ENCODE peak calls at places on chromosomes 11 and 22, in five cellular contexts. F, T, Y, E and S are unnamed samples.

GRCh38 chr11:56624661-56625110 is 10.0 kb upstream of the OR5M1 start:
- DNase-seq in F (no peak), T (no peak), Y (peak), E (no peak), S (peak)

GRCh38 chr11:119572481-119573424 is 149.8 kb upstream of the THY1 start:
- DNase-seq in F (no peak), T (no peak), Y (peak), E (no peak), S (no peak)

GRCh38 chr22:25746012-25746373 is 4.0 kb downstream of the MYO18B start:
- DNase-seq in F (no peak), T (no peak), Y (peak), E (no peak), S (no peak)

GRCh38 chr11:117221775-117222517 is 9.9 kb downstream of the PCSK7 start:
- DNase-seq in F (peak), T (no peak), Y (peak), E (peak), S (no peak)

GRCh38 chr11:790721-791564 is 1.1 kb upstream of the CEND1 start:
- DNase-seq in F (no peak), T (no peak), Y (no peak), E (no peak), S (no peak)

GRCh38 chr22:49243965-49244364 is 583.7 kb downstream of the BRD1 start:
- DNase-seq in F (no peak), T (no peak), Y (no peak), E (no peak), S (no peak)

GRCh38 chr11:31671681-31672080 is 139.4 kb downstream of the PAX6 start:
- DNase-seq in F (no peak), T (no peak), Y (no peak), E (no peak), S (no peak)

GRCh38 chr22:40441761-40442364 is 71.5 kb downstream of the SGSM3 start:
- DNase-seq in F (no peak), T (no peak), Y (no peak), E (no peak), S (no peak)

GRCh38 chr11:27228891-27229290 is 134.1 kb downstream of the CCDC34 start:
- DNase-seq in F (no peak), T (no peak), Y (no peak), E (no peak), S (no peak)

GRCh38 chr11:84430661-84431060 is 1144.5 kb upstream of the CCDC90B start:
- DNase-seq in F (no peak), T (no peak), Y (no peak), E (no peak), S (no peak)

GRCh38 chr11:75406338-75406777 is 7.0 kb downstream of the RPS3 start:
- DNase-seq in F (no peak), T (no peak), Y (peak), E (no peak), S (no peak)

GRCh38 chr11:57071829-57072228 is 83.1 kb downstream of the OR5AK2 start:
- DNase-seq in F (no peak), T (no peak), Y (peak), E (no peak), S (no peak)

GRCh38 chr11:129973809-129974208 is 28.8 kb downstream of the PRDM10 start:
- DNase-seq in F (peak), T (no peak), Y (no peak), E (peak), S (no peak)

GRCh38 chr22:19837915-19838314 is 16.8 kb downstream of the GNB1L start:
- DNase-seq in F (no peak), T (no peak), Y (no peak), E (no peak), S (no peak)

GRCh38 chr11:119107538-119108150 is 500 bp downstream of the C2CD2L start:
- DNase-seq in F (no peak), T (no peak), Y (no peak), E (peak), S (no peak)

GRCh38 chr22:17777005-17777716 is 2.9 kb upstream of the BID start:
- DNase-seq in F (no peak), T (no peak), Y (no peak), E (no peak), S (peak)

GRCh38 chr22:50101870-50102565 is 12.2 kb downstream of the MOV10L1 start:
- DNase-seq in F (no peak), T (no peak), Y (no peak), E (no peak), S (no peak)

GRCh38 chr11:94597896-94598295 is 30.7 kb downstream of the PIWIL4 start:
- DNase-seq in F (no peak), T (no peak), Y (no peak), E (no peak), S (peak)

GRCh38 chr11:12430351-12430750 is 53.0 kb downstream of the PARVA start:
- DNase-seq in F (no peak), T (no peak), Y (peak), E (no peak), S (no peak)

GRCh38 chr22:20656516-20656901 is 117.4 kb upstream of the SERPIND1 start:
- DNase-seq in F (no peak), T (no peak), Y (no peak), E (no peak), S (no peak)

GRCh38 chr11:2393111-2393868 is 7.3 kb upstream of the TSSC4 start:
- DNase-seq in F (no peak), T (no peak), Y (no peak), E (no peak), S (no peak)

GRCh38 chr11:2395211-2395730 is 5.3 kb upstream of the TSSC4 start:
- DNase-seq in F (no peak), T (no peak), Y (no peak), E (no peak), S (no peak)

GRCh38 chr11:2395856-2396255 is 4.7 kb upstream of the TSSC4 start:
- DNase-seq in F (no peak), T (no peak), Y (no peak), E (no peak), S (no peak)

GRCh38 chr11:2394818-2395105 is 5.8 kb upstream of the TSSC4 start:
- DNase-seq in F (no peak), T (no peak), Y (no peak), E (no peak), S (no peak)

GRCh38 chr11:2393941-2394817 is 6.4 kb upstream of the TSSC4 start:
- DNase-seq in F (no peak), T (no peak), Y (no peak), E (no peak), S (no peak)
- TF ChIP-seq CTCF in F (no peak), T (no peak), Y (no peak), E (no peak), S (no peak)

DNA sequence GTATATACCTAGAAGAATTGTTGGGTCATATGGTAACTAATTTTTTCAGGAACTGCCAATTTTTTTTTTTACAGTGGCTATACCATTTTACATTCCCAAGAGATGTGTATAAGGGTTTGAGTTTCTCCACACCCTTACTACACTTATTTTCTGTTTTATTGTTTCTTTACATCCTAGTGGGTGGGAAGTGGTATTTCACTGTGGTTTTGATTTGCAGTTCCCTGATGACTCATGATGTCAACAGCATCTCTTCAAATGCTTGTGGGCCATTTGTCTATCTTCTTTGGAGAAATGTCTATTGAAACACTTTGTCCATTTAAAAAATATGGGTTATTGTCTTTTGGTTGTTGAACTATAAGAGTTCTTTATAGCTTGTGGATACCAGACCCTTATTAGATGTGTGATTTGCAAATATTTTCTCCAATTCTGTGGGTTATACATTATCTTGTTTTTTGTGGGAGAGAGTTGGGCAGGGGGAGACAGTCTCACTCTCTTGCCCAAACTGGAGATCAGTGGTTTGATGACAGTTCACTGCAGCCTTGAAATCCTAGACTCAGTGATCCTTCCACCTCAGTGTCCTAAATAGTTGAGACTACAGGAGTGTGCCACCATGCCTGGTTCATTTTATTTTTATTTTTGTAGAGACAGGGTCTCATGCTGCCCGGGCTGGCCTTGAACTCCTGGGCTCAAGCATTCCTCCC is 30.3 kb upstream of the PISD start:
- DNase-seq in F (no peak), T (no peak), Y (peak), E (no peak), S (peak)
- TF ChIP-seq CTCF in F (no peak), T (no peak), Y (no peak), E (no peak), S (no peak)

GRCh38 chr11:44670814-44671213 is 55.9 kb upstream of the TSPAN18 start:
- DNase-seq in F (no peak), T (no peak), Y (no peak), E (no peak), S (no peak)

GRCh38 chr11:44673691-44674090 is 53.1 kb upstream of the TSPAN18 start:
- DNase-seq in F (no peak), T (no peak), Y (no peak), E (no peak), S (no peak)

GRCh38 chr11:44675906-44676305 is 50.9 kb upstream of the TSPAN18 start:
- DNase-seq in F (no peak), T (no peak), Y (no peak), E (no peak), S (no peak)

GRCh38 chr11:44671234-44671633 is 55.5 kb upstream of the TSPAN18 start:
- DNase-seq in F (no peak), T (no peak), Y (no peak), E (no peak), S (no peak)

DNA sequence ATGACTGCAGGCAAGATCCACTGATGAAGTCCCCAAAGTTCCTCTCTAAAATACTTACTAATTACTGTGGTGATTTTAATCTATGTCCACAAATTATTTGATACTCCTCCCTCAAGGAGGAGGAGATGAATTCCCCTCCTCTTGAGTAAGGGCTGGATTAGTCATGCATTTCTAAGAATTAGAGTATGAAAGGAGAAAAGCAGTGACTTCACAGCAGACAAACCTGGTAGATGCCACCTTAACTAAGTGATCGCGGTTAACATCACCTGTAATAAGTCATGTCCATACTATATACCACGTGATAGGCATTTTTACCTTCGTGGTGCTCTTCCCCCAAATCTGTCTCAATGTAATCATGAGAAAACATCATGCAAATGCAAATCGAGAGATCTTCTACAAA is 52.0 kb upstream of the TSPAN18 start:
- DNase-seq in F (no peak), T (no peak), Y (no peak), E (no peak), S (no peak)
- TF ChIP-seq CTCF in F (no peak), T (no peak), Y (no peak), E (no peak), S (no peak)

GRCh38 chr11:128520886-128521696 is 66.3 kb downstream of the ETS1 start:
- DNase-seq in F (no peak), T (no peak), Y (no peak), E (no peak), S (peak)
- TF ChIP-seq CTCF in F (no peak), T (peak), Y (peak), E (no peak), S (no peak)

GRCh38 chr11:36376315-36376887 is 80.3 kb downstream of the PRR5L start:
- DNase-seq in F (peak), T (no peak), Y (peak), E (peak), S (peak)

GRCh38 chr11:36377759-36378553 is 81.9 kb downstream of the PRR5L start:
- DNase-seq in F (no peak), T (no peak), Y (no peak), E (no peak), S (peak)

GRCh38 chr11:36375348-36376314 is 79.5 kb downstream of the PRR5L start:
- DNase-seq in F (no peak), T (no peak), Y (no peak), E (peak), S (no peak)

GRCh38 chr11:36374726-36375125 is 78.6 kb downstream of the PRR5L start:
- DNase-seq in F (no peak), T (no peak), Y (no peak), E (no peak), S (no peak)

DNA sequence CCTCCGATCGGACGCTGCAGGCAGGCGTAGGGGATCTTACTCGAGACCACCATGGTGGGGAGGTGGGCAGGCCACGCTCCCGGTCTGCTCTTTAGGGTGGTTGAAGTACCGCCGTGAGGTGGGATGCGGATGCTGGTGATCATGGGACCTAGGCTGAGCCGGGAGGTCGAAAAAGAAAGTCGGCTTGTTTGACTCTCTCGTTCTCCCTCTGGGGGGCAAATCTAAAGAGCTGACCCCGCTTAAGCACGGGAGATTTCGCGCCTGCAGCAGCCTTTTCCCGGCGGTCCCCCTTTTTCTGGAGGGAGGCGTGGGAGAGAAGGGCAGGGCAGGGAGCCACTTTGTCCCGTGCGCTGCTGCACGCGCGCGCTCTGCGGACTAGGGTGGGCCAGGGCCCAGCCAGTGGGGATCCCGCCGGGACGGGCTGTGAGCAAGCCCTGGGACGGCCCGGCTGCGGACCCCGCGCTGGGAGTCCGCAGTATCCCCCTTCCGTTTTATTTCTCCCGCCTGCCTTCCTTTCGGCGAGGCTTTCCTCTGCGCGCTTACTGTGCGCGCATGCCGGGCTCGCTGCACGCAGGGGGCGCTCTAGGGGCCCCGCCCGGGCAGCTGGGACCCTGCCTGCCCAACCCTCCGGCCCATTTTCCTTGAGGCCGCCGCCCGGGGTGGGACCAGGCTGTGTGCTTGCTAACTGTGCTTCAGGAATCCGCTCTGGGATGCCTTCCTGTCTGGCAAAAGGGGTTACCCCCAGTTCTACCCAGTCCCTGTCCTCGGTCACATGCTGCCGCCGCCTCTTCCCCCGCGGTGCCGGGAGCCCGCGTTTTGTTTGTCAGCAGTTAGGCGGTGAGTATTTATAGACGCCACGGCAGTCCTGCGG is 81.0 kb downstream of the PRR5L start:
- DNase-seq in F (peak), T (peak), Y (peak), E (peak), S (peak)
- TF ChIP-seq CTCF in F (peak), T (peak), Y (peak), E (peak), S (peak)

DNA sequence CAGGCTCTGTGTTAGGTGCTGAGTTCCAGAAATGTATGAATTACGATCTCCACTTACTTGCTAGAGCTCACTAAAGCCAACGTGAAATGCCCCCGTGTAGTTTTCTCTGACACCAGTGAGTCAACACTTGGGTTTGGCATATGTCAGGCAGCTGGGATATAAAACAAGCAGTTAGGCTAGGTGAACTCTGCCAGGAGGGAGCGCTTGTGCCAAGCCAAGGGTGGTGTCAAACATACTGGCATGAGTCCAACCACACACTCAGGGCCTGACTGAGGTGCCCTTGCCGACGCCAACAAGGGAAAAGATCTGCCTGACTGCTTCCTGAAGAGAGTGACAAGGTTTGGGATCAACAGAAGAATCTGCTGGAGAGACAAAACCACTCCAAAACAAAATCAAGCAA is 167.8 kb upstream of the NARS2 start:
- DNase-seq in F (peak), T (no peak), Y (peak), E (no peak), S (no peak)
- TF ChIP-seq CTCF in F (peak), T (no peak), Y (peak), E (no peak), S (no peak)

GRCh38 chr11:21475276-21475675 is 717.6 kb upstream of the ANO5 start:
- DNase-seq in F (no peak), T (no peak), Y (no peak), E (no peak), S (no peak)
- TF ChIP-seq CTCF in F (no peak), T (no peak), Y (no peak), E (no peak), S (no peak)